ENCODE peak calls at places on chromosomes 4 and X, in five cellular contexts. W is ovary, C is astrocyte, Q is mammary epithelial cell, K is HepG2. X is an unnamed sample.

GRCh38 chr4:100098681-100099080 is 91.6 kb downstream of the DDIT4L start:
- DNase-seq in K (no peak), W (no peak), Q (no peak), C (no peak), X (no peak)

GRCh38 chr4:185115827-185116232 is 27.2 kb upstream of the SLC25A4 start:
- DNase-seq in Q (no peak), C (peak; percentile 81), K (peak; percentile 79), W (peak; percentile 85), X (no peak)

GRCh38 chr4:19580090-19580489 is 671.6 kb upstream of the SLIT2 start:
- DNase-seq in Q (peak; percentile 2), C (peak; percentile 57), K (no peak), W (no peak), X (no peak)

GRCh38 chrX:48890934-48891401 is 6.6 kb downstream of the TIMM17B start:
- DNase-seq in Q (no peak), W (no peak), K (no peak), C (no peak), X (no peak)

GRCh38 chrX:154735695-154736393 is 15.0 kb downstream of the GAB3 start:
- DNase-seq in Q (peak; percentile 41), K (no peak), C (peak; percentile 90), W (no peak), X (no peak)

GRCh38 chr4:130238121-130238520 is 1142.2 kb downstream of the C4orf33 start:
- DNase-seq in Q (no peak), C (no peak), K (no peak), W (no peak), X (no peak)

GRCh38 chr4:6419452-6420028 is 52.9 kb downstream of the PPP2R2C start:
- DNase-seq in C (no peak), Q (no peak), W (no peak), K (no peak), X (no peak)

GRCh38 chrX:131729295-131729694 is 185.4 kb downstream of the OR13H1 start:
- DNase-seq in K (no peak), W (peak; percentile 88), C (peak; percentile 65), Q (peak; percentile 76), X (no peak)

GRCh38 chr4:183962413-183962812 is 57.3 kb downstream of the STOX2 start:
- DNase-seq in Q (no peak), W (no peak), C (no peak), K (no peak), X (no peak)

GRCh38 chr4:126106658-126107057 is 791.9 kb downstream of the FAT4 start:
- DNase-seq in Q (peak; percentile 2), C (no peak), K (peak; percentile 16), W (no peak), X (no peak)

GRCh38 chr4:78666830-78667258 is 109.3 kb upstream of the BMP2K start:
- DNase-seq in Q (no peak), K (no peak), C (no peak), W (no peak), X (no peak)

GRCh38 chrX:16552546-16552945 is 97.4 kb upstream of the S100G start:
- DNase-seq in K (no peak), C (peak; percentile 12), Q (peak; percentile 89), W (no peak), X (no peak)

GRCh38 chr4:6892190-6892908 is 17.3 kb upstream of the TBC1D14 start:
- DNase-seq in K (peak; percentile 94), Q (no peak), C (peak; percentile 63), W (no peak), X (no peak)

GRCh38 chr4:101307901-101308300 is 39.4 kb downstream of the PPP3CA start:
- DNase-seq in C (no peak), Q (peak; percentile 47), W (no peak), K (no peak), X (no peak)

GRCh38 chr4:148073349-148073748 is 341.5 kb downstream of the ARHGAP10 start:
- DNase-seq in Q (no peak), K (no peak), C (no peak), W (no peak), X (no peak)

GRCh38 chr4:143711543-143712159 is 11.2 kb upstream of the FREM3 start:
- DNase-seq in Q (no peak), K (no peak), W (no peak), C (no peak), X (no peak)

GRCh38 chrX:103453655-103454054 is 65.6 kb downstream of the RAB40A start:
- DNase-seq in W (no peak), K (no peak), Q (peak; percentile 93), C (peak; percentile 83), X (no peak)

GRCh38 chr4:128572778-128573241 is 236.7 kb upstream of the JADE1 start:
- DNase-seq in W (no peak), Q (peak; percentile 51), K (no peak), C (no peak), X (no peak)

GRCh38 chrX:3582421-3582820 is 131.0 kb downstream of the PRKX start:
- DNase-seq in C (peak; percentile 14), W (no peak), K (no peak), Q (no peak), X (no peak)

GRCh38 chr4:146053901-146054300 is 115.3 kb upstream of the ZNF827 start:
- DNase-seq in W (no peak), C (peak; percentile 35), K (no peak), Q (no peak), X (no peak)

GRCh38 chrX:130170752-130171445 is 863 bp upstream of the RAB33A start:
- DNase-seq in Q (no peak), W (no peak), C (no peak), K (no peak), X (peak; percentile 50)

GRCh38 chr4:121794505-121795192 is 6.5 kb upstream of the EXOSC9 start:
- DNase-seq in C (no peak), W (no peak), K (peak; percentile 79), Q (no peak), X (no peak)

GRCh38 chr4:145951931-145952330 is 13.3 kb upstream of the ZNF827 start:
- DNase-seq in C (no peak), Q (no peak), K (no peak), W (no peak), X (no peak)

GRCh38 chr4:122331195-122331594 is 47.6 kb upstream of the ADAD1 start:
- DNase-seq in K (no peak), W (no peak), Q (no peak), C (no peak), X (no peak)

GRCh38 chr4:26609398-26609797 is 25.5 kb downstream of the TBC1D19 start:
- DNase-seq in K (no peak), W (no peak), C (no peak), Q (no peak), X (no peak)

DNA sequence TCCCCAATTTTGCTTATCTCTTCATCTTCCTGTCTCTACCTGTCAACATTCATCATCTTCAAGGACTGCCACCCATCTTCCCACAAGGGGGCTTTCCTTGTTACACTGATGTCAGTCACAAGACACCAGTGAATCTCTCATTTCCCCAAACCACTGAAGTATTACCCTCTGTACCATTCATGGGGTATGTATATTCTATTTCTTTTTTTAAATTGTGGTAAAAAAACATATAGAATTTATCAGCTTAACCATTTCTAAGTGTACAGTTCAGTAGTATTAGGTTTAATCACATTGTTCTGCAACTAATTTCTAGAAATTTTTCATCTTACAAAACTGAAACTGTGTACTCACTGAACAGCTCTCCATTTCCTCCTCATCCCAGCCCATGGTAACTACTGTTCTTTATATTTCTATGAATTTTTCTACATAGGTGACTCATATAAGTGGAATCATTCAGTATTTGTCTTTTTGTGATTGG is 98.6 kb downstream of the LARP7 start:
- DNase-seq in Q (no peak), C (no peak), W (no peak), K (no peak), X (no peak)
- TF ChIP-seq CTCF in Q (no peak), C (no peak), W (no peak), K (no peak), X (no peak)

DNA sequence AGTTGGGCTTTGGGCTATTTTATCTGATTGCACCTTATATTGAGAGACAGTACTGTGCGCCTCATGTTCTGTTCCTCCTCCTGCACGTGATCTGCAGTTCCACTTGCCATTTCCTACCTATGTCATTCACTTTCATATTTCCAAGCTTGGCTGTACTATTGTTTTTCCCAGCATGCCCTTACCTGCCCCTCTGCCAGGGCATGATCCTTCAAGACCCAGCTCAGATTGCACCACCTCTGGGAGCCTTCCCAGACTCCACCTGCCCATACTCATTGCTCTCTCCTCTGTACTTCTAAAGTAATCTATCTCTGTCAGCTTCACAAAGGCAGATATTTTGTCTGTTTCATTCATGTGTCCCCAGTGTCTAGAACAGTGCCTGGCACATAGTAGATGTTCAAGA is 11.6 kb downstream of the SLC25A5 start:
- DNase-seq in C (no peak), Q (peak; percentile 63), K (no peak), W (no peak), X (no peak)
- TF ChIP-seq CTCF in C (no peak), Q (no peak), K (no peak), W (no peak), X (no peak)

DNA sequence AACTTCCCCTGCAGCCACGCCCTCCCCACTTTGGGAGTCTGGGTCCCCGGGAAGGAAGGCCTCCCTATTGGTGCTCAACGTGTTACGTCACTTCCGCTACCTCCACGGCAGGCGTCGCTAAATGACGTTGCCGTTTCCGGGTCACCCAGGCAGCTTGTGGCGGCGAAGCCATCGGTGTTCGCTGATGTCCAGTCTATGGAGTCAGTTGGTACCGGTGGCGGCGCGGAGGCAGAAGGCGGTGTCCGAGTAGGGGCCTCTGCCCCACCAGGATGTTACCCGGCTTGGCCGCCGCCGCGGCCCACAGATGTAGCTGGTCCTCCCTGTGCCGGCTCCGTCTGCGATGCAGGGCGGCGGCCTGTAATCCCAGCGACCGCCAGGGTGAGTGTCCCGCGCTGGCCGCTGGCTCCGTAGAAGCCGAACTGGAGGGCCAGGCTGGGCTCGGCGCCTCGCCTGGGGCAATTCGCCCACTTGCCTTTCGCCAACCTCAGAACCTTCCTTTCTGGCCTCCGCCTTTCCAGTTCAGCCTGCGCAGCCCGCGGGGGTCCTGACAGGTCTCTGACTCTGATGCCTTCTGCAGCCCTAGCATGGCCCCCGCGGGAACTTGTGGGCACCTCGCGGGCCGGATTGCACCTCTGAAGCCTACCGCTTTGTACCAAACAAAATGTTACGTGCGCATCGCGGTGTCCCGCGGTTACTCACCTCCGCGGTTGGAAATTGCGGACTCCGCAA is at the start of gene SLC30A9:
- DNase-seq in Q (peak; percentile 92), K (peak; percentile 92), W (peak; percentile 93), C (peak; percentile 93), X (peak; percentile 88)
- TF ChIP-seq CTCF in Q (no peak), K (peak; percentile 50), W (peak; percentile 45), C (no peak), X (no peak)

DNA sequence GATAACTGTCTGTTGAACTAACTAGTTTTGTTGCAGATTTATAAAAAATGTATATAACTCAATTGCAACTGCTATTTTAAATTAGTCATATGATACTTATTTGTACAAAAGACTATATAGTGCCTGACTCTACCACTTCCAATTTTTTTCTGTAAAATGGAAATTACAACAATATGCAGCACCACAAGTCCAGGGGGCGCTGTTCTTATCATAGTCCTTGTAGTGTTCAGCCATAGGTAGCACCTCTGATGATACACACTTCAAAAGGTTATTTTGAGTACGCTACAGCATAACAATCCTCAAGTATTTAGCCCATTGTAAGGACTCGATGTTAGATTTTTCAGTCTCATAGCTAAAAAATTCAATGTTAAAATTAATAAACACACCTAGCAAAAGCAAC is 174.9 kb downstream of the CORIN start:
- DNase-seq in Q (no peak), C (no peak), W (no peak), K (peak; percentile 23), X (no peak)
- TF ChIP-seq CTCF in Q (peak; percentile 59), C (no peak), W (no peak), K (no peak), X (peak; percentile 27)

GRCh38 chr4:139509727-139510410 is 46.1 kb downstream of the SETD7 start:
- DNase-seq in K (peak; percentile 53), Q (no peak), C (no peak), W (no peak), X (no peak)
- TF ChIP-seq CTCF in K (peak; percentile 82), Q (peak; percentile 7), C (no peak), W (no peak), X (peak; percentile 33)

GRCh38 chr4:84099591-84099990 is 399.5 kb downstream of the NKX6-1 start:
- DNase-seq in C (peak; percentile 26), K (no peak), W (no peak), Q (no peak), X (no peak)

GRCh38 chr4:84100071-84100470 is 399.0 kb downstream of the NKX6-1 start:
- DNase-seq in Q (no peak), C (no peak), K (no peak), W (no peak), X (no peak)
- TF ChIP-seq CTCF in Q (no peak), C (no peak), K (no peak), W (no peak), X (no peak)